ENCODE peak calls at places on chromosomes 2 and 18, in six cellular contexts. A is fibroblast of lung; C is left ventricle myocardium inferior; E is tibial artery; W is CD8-positive, alpha-beta T cell; X is lower lobe of right lung. P is an unnamed sample. For H3K36me3, the result is how much of the 10 kb centered on the place peaks cover.

GRCh38 chr2:113216321-113216720 is 42.5 kb downstream of the PSD4 start:
- DNase-seq in X (no peak), W (no peak), E (no peak), C (no peak), A (no peak), P (no peak)

GRCh38 chr2:194591192-194591591 is 1065.8 kb upstream of the SLC39A10 start:
- DNase-seq in X (no peak), A (no peak), W (no peak), E (no peak), C (no peak), P (no peak)

GRCh38 chr2:171541202-171541884 is 19.1 kb downstream of the CYBRD1 start:
- DNase-seq in W (no peak), C (no peak), E (no peak), X (no peak), A (no peak), P (peak)

GRCh38 chr2:218859556-218859993 is at the start of gene WNT6:
- DNase-seq in X (peak), W (no peak), A (no peak), C (no peak), E (no peak), P (no peak)

GRCh38 chr2:19630921-19631320 is 270.9 kb downstream of the TTC32 start:
- DNase-seq in W (no peak), E (no peak), C (no peak), A (no peak), X (no peak), P (no peak)

GRCh38 chr2:193966590-193966989 is 1690.4 kb upstream of the SLC39A10 start:
- DNase-seq in A (peak), E (no peak), X (no peak), C (no peak), W (no peak), P (no peak)

GRCh38 chr18:3380384-3380961 is 69.5 kb upstream of the TGIF1 start:
- DNase-seq in W (no peak), C (no peak), X (no peak), A (peak), E (peak), P (peak)

GRCh38 chr2:147460140-147460539 is 384.7 kb upstream of the ACVR2A start:
- DNase-seq in W (no peak), E (peak), X (no peak), C (no peak), A (peak), P (no peak)

GRCh38 chr2:76749858-76750257 is 772.3 kb downstream of the LRRTM4 start:
- DNase-seq in C (no peak), W (no peak), E (no peak), X (no peak), A (no peak), P (no peak)

GRCh38 chr18:3294435-3295080 is 32.6 kb downstream of the MYL12B start:
- DNase-seq in C (no peak), E (no peak), W (no peak), X (no peak), A (peak), P (peak)

GRCh38 chr2:57809230-57809629 is 237.4 kb upstream of the VRK2 start:
- DNase-seq in C (no peak), E (no peak), X (no peak), A (no peak), W (no peak), P (no peak)

GRCh38 chr2:196079052-196079451 is 10.4 kb upstream of the DNAH7 start:
- DNase-seq in C (no peak), W (no peak), A (no peak), E (no peak), X (no peak), P (no peak)

GRCh38 chr2:156672569-156673270 is 236.5 kb downstream of the GPD2 start:
- DNase-seq in X (no peak), A (no peak), C (no peak), E (no peak), W (no peak), P (no peak)

GRCh38 chr18:8701546-8702118 is 3.7 kb upstream of the MTCL1 start:
- DNase-seq in X (no peak), E (no peak), A (peak), C (no peak), W (no peak), P (no peak)

GRCh38 chr2:237727363-237727762 is 71.2 kb upstream of the RBM44 start:
- DNase-seq in X (no peak), E (no peak), A (peak), W (no peak), C (no peak), P (no peak)

GRCh38 chr2:46335404-46335965 is 38.3 kb downstream of the EPAS1 start:
- DNase-seq in A (peak), C (peak), X (peak), E (peak), W (no peak), P (peak)

GRCh38 chr2:207223051-207223450 is 57.3 kb upstream of the KLF7 start:
- DNase-seq in E (no peak), A (peak), X (no peak), C (no peak), W (no peak), P (peak)

GRCh38 chr2:189261431-189261841 is 81.9 kb upstream of the COL5A2 start:
- DNase-seq in C (no peak), X (no peak), W (no peak), E (no peak), A (peak), P (no peak)

GRCh38 chr2:24970483-24971299 is 1.1 kb downstream of the DNAJC27 start:
- DNase-seq in A (peak), E (no peak), W (no peak), C (no peak), X (no peak), P (no peak)

GRCh38 chr2:141906673-141907072 is 224.1 kb downstream of the LRP1B start:
- DNase-seq in E (no peak), W (no peak), C (no peak), X (no peak), A (no peak), P (no peak)

GRCh38 chr2:217301142-217301541 is 441.3 kb upstream of the TNP1 start:
- DNase-seq in W (no peak), E (no peak), X (no peak), C (peak), A (no peak), P (no peak)

GRCh38 chr2:136363921-136364320 is 246.0 kb upstream of the CXCR4 start:
- DNase-seq in X (no peak), W (no peak), C (no peak), E (no peak), A (peak), P (no peak)

GRCh38 chr18:77548790-77549420 is 299.3 kb downstream of the GALR1 start:
- DNase-seq in X (no peak), C (no peak), E (no peak), A (no peak), W (no peak), P (no peak)

GRCh38 chr18:77201508-77201907 is 48.1 kb upstream of the GALR1 start:
- DNase-seq in C (no peak), E (no peak), A (no peak), W (no peak), X (no peak), P (no peak)

GRCh38 chr2:231482806-231483391 is 18.6 kb upstream of the NCL start:
- DNase-seq in A (peak), W (peak), E (peak), X (peak), C (peak), P (peak)

GRCh38 chr2:84904151-84904550 is 1.3 kb upstream of the TMSB10 start:
- DNase-seq in X (no peak), A (no peak), C (no peak), E (no peak), W (no peak), P (no peak)

GRCh38 chr18:33804258-33804657 is 226.2 kb downstream of the ASXL3 start:
- DNase-seq in C (no peak), E (no peak), W (no peak), A (peak), X (no peak), P (peak)

GRCh38 chr2:61423714-61424113 is 47.2 kb downstream of the USP34 start:
- DNase-seq in X (no peak), E (no peak), A (no peak), W (no peak), C (no peak), P (no peak)

GRCh38 chr2:68799138-68799537 is 64.5 kb downstream of the ARHGAP25 start:
- DNase-seq in E (no peak), X (no peak), C (no peak), W (no peak), A (no peak), P (peak)

GRCh38 chr2:120746179-120746549 is 10.5 kb downstream of the GLI2 start:
- DNase-seq in A (no peak), W (peak), E (no peak), C (no peak), X (no peak), P (no peak)

GRCh38 chr2:19955544-19956422 is 34.1 kb downstream of the WDR35 start:
- DNase-seq in E (no peak), W (peak), X (peak), C (peak), A (peak), P (peak)

GRCh38 chr2:70132244-70133126 is 45.2 kb downstream of the PCBP1 start:
- DNase-seq in W (peak), X (peak), C (peak), A (peak), E (peak), P (no peak)

GRCh38 chr2:97796465-97797126 is 83.2 kb downstream of the ZAP70 start:
- DNase-seq in E (no peak), C (no peak), X (no peak), W (no peak), A (no peak), P (no peak)

GRCh38 chr2:38572167-38572566 is 30.6 kb downstream of the HNRNPLL start:
- DNase-seq in A (peak), W (no peak), E (no peak), C (no peak), X (no peak), P (no peak)

GRCh38 chr18:54360406-54360805 is 2.7 kb downstream of the C18orf54 start:
- DNase-seq in A (peak), X (no peak), W (no peak), E (no peak), C (no peak), P (no peak)

GRCh38 chr2:144290276-144290675 is 229.6 kb downstream of the ZEB2 start:
- DNase-seq in A (no peak), X (no peak), W (no peak), C (no peak), E (no peak), P (no peak)

GRCh38 chr18:8965398-8965797 is 137.1 kb upstream of the NDUFV2 start:
- DNase-seq in C (no peak), X (no peak), A (no peak), W (peak), E (no peak), P (no peak)

GRCh38 chr2:127187081-127187775 is 32.9 kb downstream of the CYP27C1 start:
- DNase-seq in A (no peak), X (no peak), C (no peak), E (no peak), W (no peak), P (no peak)

GRCh38 chr2:113910110-113910717 is 20.3 kb downstream of the ACTR3 start:
- DNase-seq in E (no peak), W (no peak), X (no peak), C (no peak), A (peak), P (no peak)

DNA sequence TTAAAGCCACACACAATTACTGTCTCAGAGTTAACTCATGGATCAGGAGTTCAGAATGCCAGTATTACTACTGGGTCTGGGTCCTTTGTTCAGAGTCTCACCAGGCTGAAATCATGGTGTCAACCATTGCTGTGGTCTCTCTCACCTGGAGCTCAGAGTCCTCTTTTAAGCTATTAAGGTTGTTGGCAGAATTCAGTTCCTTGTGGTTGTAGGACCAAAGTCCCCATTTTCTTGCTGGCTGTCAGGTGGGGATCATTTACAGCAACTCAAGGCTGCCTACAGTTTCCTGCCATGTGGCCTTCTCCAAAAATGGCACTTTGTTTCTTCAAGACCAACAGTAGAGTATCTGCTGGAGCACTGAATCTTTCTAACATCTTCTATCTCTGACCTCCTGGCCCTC is 113.5 kb downstream of the EXOC6B start:
- DNase-seq in C (no peak), E (no peak), X (no peak), W (no peak), A (no peak), P (no peak)
- H3K4me3 ChIP-seq in C (no peak), E (no peak), X (no peak), W (no peak), A (no peak), P (no peak)

DNA sequence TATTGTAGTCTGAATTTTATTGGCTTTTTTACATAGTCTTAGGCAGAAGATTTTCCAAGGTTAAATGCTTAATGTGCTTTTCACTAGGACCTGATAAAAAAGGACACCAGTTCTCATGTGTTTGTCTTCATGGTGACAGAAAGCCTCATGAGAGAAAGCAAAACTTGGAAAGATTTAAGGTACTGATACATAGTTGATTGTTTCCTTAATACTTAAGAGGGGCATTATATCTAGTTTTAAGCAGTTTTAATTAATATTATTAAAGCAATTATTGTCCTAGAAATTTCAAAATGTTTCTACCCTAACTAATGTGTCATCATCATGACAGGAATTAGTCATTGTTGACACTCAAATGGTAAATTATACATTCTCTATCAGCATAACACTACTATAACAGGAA is 35.3 kb downstream of the DDX1 start:
- DNase-seq in X (no peak), W (no peak), C (no peak), A (no peak), E (no peak), P (no peak)
- H3K36me3 ChIP-seq in X (half or more), W (half or more), C (half or more), A (under half), E (under half), P (half or more)

DNA sequence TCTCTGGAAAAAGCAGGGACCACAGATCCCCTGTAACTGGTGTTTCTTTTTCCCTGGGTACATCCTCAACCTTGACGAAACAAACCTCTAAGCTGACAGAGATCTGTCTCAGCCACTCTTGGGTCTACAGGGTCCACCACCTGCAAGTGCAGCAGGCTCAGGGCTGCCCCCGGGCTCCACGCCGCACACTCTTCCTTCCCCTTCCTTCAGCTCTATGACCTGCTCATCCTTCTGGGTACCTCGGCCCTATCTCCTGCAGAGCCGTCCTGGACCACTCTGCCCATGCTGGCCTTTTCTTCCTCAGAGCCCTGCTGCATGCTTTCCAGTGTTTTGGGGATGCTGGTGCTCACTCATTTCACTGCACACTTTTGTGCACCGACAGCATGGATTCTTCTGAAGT is 27.5 kb downstream of the TUBB6 start:
- DNase-seq in C (no peak), E (no peak), A (no peak), W (no peak), X (no peak), P (no peak)
- H3K4me3 ChIP-seq in C (no peak), E (no peak), A (no peak), W (no peak), X (no peak), P (no peak)

DNA sequence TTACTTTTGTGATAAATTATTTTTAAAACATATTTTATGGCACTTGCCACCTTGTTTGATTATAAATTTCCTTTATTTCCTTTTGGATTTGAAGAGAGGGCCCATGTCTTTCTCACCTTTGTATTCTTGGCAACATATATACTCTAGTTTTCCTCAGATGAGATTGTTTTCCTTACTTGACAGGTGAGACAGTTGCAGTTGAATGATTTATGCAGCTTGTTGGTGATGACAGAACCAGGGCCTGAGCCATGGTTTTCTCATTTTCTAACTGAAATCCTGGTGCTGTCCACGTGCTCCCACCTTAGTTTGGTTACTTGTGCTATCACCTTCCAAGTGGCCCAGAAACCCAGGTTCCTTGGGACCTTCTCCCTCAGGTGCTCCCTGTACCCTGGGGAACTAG is 58.2 kb downstream of the TTC39C start:
- DNase-seq in W (no peak), A (no peak), E (no peak), X (no peak), C (no peak), P (no peak)
- H3K36me3 ChIP-seq in W (under half), A (under half), E (under half), X (under half), C (under half), P (under half)

GRCh38 chr2:232488721-232489300 is 1.2 kb upstream of the ECEL1 start:
- DNase-seq in C (peak), E (no peak), W (no peak), A (no peak), X (peak), P (no peak)

GRCh38 chr2:232486558-232487384 is 863 bp downstream of the ECEL1 start:
- DNase-seq in X (peak), W (no peak), E (no peak), C (peak), A (no peak), P (no peak)

GRCh38 chr2:232485757-232486557 is 1.7 kb downstream of the ECEL1 start:
- DNase-seq in C (peak), X (peak), A (no peak), W (no peak), E (no peak), P (no peak)

GRCh38 chr2:232488097-232488711 is 570 bp upstream of the ECEL1 start:
- DNase-seq in W (no peak), X (peak), A (no peak), E (no peak), C (peak), P (no peak)

DNA sequence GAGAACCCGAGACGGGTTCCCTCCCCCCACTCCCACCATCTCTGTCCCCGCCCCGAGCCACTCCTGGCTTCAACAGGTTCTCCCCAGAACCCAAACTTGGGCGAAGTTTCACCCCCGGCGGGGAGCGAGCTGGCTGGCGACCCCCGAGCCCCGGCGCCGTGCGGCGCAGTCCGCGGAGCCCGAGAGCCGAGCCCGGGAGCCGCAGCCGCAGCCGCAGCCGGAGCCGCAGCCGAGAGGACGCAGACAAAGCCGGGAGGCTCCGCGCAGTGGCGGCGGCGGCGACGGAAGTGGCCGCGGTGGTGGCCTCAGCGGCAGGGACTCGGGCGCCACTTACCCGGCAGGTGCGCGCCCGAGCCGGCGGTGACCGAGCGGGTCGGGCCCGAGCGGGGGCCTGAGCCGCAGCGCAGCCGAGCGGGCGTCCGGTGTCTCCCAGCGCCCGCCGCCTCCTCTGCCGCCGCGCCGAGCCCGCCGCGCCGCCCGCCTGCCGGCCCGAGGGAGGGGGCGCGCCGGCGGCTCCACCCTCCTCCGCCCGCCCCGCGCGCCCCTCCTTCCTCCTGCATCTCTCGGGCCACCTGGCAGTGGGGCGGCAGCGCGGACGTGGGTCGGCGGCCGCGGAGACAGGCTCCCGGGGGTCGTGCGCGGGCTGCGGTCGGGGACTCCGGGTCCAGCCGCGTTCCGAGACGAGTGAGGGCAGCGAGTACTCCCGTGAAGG is at the start of gene ECEL1:
- DNase-seq in E (no peak), C (peak), X (no peak), A (no peak), W (no peak), P (no peak)
- H3K4me3 ChIP-seq in E (peak), C (peak), X (peak), A (no peak), W (no peak), P (no peak)

DNA sequence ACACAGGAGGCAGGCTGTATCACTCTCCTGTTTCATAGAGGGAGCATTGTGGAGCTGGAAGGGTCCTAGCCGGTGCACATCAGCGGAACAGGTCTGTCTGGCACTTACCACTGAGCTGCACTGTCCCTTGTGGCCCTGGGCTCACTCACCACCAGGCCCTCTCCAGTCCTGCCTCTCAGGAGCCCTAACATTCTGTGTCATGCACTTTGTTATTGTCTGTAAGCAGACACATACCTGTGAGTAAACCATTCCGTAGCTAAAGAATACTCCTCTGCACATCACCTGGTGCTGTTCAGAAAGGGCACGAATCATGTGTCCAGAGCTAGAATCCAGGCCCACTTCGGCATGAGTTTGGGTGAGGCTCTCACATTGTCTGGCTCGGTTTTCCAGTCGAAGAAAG is 93.6 kb downstream of the CRIM1 start:
- DNase-seq in C (no peak), W (no peak), E (no peak), X (no peak), A (no peak), P (no peak)
- H3K36me3 ChIP-seq in C (under half), W (under half), E (under half), X (under half), A (under half), P (under half)

GRCh38 chr18:55407191-55407590 is 180.8 kb downstream of the TCF4 start:
- DNase-seq in C (no peak), A (no peak), X (no peak), W (no peak), E (no peak), P (no peak)

GRCh38 chr18:55406374-55407045 is 181.5 kb downstream of the TCF4 start:
- DNase-seq in X (no peak), C (no peak), W (no peak), A (no peak), E (no peak), P (no peak)

GRCh38 chr18:55404136-55404810 is 183.7 kb downstream of the TCF4 start:
- DNase-seq in W (no peak), A (no peak), X (no peak), C (no peak), E (no peak), P (no peak)

GRCh38 chr18:55404811-55405654 is 183.0 kb downstream of the TCF4 start:
- DNase-seq in C (no peak), E (no peak), W (no peak), A (no peak), X (no peak), P (no peak)

GRCh38 chr18:55405655-55406373 is 182.2 kb downstream of the TCF4 start:
- DNase-seq in A (peak), E (peak), X (peak), C (peak), W (no peak), P (peak)
- H3K4me3 ChIP-seq in A (no peak), E (peak), X (peak), C (peak), W (no peak), P (no peak)